ENCODE peak calls at places on chromosomes 7 and 10, in eight cellular contexts. M is progenitor cell of endocrine pancreas; Z is naive thymus-derived CD4-positive, alpha-beta T cell; H is NCI-H1417; D is Right ventricle myocardium superior; N is stimulated activated CD8-positive, alpha-beta memory T cell treated with anti-CD3 and anti-CD28 coated beads, Interleukin-4, amount 100 ng/mL, for 48 hours; P is transverse colon; X is GM23248. R is an unnamed sample.

GRCh38 chr7:14734839-14735321 is 167.7 kb downstream of the DGKB start:
- DNase-seq in N (no peak), Z (no peak), X (no peak), M (peak; percentile 11), D (no peak), H (no peak), P (no peak), R (no peak)

GRCh38 chr7:151876112-151876898 is 610 bp downstream of the PRKAG2 start:
- DNase-seq in X (peak; percentile 40), D (peak; percentile 92), N (peak; percentile 76), Z (peak; percentile 73), P (peak; percentile 86), H (peak; percentile 82), M (peak; percentile 53), R (no peak)

GRCh38 chr10:47458466-47459154 is 25.3 kb downstream of the ANXA8 start:
- DNase-seq in Z (no peak), N (no peak), D (no peak), P (no peak), M (no peak), X (peak; percentile 90), H (no peak), R (peak; percentile 78)

GRCh38 chr7:23076774-23077173 is 28.8 kb upstream of the KLHL7 start:
- DNase-seq in D (no peak), Z (no peak), M (no peak), X (no peak), N (no peak), P (no peak), H (no peak), R (no peak)

GRCh38 chr10:86041116-86041515 is 325.5 kb downstream of the GRID1 start:
- DNase-seq in M (no peak), H (no peak), N (no peak), P (no peak), D (no peak), X (no peak), Z (no peak), R (no peak)

GRCh38 chr10:36880898-36881297 is 244.5 kb upstream of the ANKRD30A start:
- DNase-seq in D (no peak), X (peak; percentile 65), N (no peak), Z (no peak), H (no peak), P (no peak), M (no peak), R (peak; percentile 35)

GRCh38 chr7:90973146-90973545 is 291.1 kb upstream of the FZD1 start:
- DNase-seq in N (no peak), M (no peak), H (no peak), D (no peak), Z (no peak), P (no peak), X (peak; percentile 46), R (peak; percentile 3)

GRCh38 chr7:133510326-133511055 is 257.6 kb downstream of the EXOC4 start:
- DNase-seq in N (no peak), Z (no peak), M (no peak), P (no peak), X (peak; percentile 24), D (no peak), H (no peak), R (no peak)

GRCh38 chr7:130912910-130913720 is 179.1 kb upstream of the KLF14 start:
- DNase-seq in H (no peak), X (peak; percentile 99), Z (peak; percentile 78), N (peak; percentile 85), D (peak; percentile 70), M (no peak), P (peak; percentile 79), R (peak; percentile 100)

GRCh38 chr7:97133166-97133565 is 15.7 kb downstream of the SDHAF3 start:
- DNase-seq in Z (no peak), D (no peak), P (no peak), N (no peak), H (no peak), X (no peak), M (no peak), R (no peak)

GRCh38 chr10:120945801-120946302 is 94.7 kb downstream of the WDR11 start:
- DNase-seq in Z (no peak), X (peak; percentile 27), M (no peak), N (no peak), H (no peak), D (peak; percentile 59), P (peak; percentile 25), R (no peak)

GRCh38 chr10:5910323-5911100 is 20.5 kb downstream of the FBH1 start:
- DNase-seq in H (no peak), N (no peak), Z (no peak), D (no peak), M (no peak), P (no peak), X (no peak), R (no peak)

GRCh38 chr7:91940171-91940570 is 491 bp upstream of the AKAP9 start:
- DNase-seq in D (no peak), H (no peak), X (peak; percentile 55), P (peak; percentile 19), N (peak; percentile 49), M (no peak), Z (peak; percentile 45), R (no peak)

GRCh38 chr10:124744688-124745055 is 494 bp upstream of the FAM53B start:
- DNase-seq in Z (no peak), M (no peak), P (no peak), N (no peak), D (no peak), H (no peak), X (peak; percentile 76), R (peak; percentile 63)

GRCh38 chr7:2514473-2515423 is 4.8 kb upstream of the LFNG start:
- DNase-seq in M (no peak), D (no peak), N (no peak), H (no peak), Z (no peak), X (no peak), P (no peak), R (no peak)

GRCh38 chr7:106793015-106793651 is 71.9 kb upstream of the PIK3CG start:
- DNase-seq in P (no peak), H (peak; percentile 33), X (peak; percentile 30), D (no peak), Z (peak; percentile 43), N (peak; percentile 45), M (no peak), R (no peak)

GRCh38 chr10:127194598-127194997 is 1.8 kb downstream of the INSYN2A start:
- DNase-seq in M (no peak), H (no peak), N (no peak), D (no peak), X (no peak), Z (no peak), P (no peak), R (no peak)

GRCh38 chr7:2157473-2158279 is 75.1 kb downstream of the MAD1L1 start:
- DNase-seq in X (peak; percentile 85), P (peak; percentile 73), Z (no peak), D (peak; percentile 45), M (no peak), H (peak; percentile 79), N (no peak), R (peak; percentile 80)

GRCh38 chr7:140972876-140973829 is 41.6 kb downstream of the MRPS33 start:
- DNase-seq in P (no peak), Z (no peak), X (no peak), H (no peak), D (no peak), M (no peak), N (no peak), R (no peak)

GRCh38 chr10:5481121-5481520 is 18.2 kb downstream of the CALML5 start:
- DNase-seq in X (no peak), D (no peak), M (no peak), Z (no peak), P (no peak), N (no peak), H (no peak), R (no peak)

GRCh38 chr7:522071-522937 is 2.7 kb upstream of the PDGFA start:
- DNase-seq in N (no peak), Z (peak; percentile 26), H (peak; percentile 61), D (peak; percentile 63), X (peak; percentile 60), M (peak; percentile 45), P (peak; percentile 65), R (no peak)

GRCh38 chr10:96619120-96619519 is 32.3 kb upstream of the TM9SF3 start:
- DNase-seq in D (peak; percentile 45), P (no peak), H (no peak), Z (no peak), N (no peak), M (no peak), X (no peak), R (no peak)

GRCh38 chr10:90775351-90776028 is 82.3 kb downstream of the HTR7 start:
- DNase-seq in P (peak; percentile 13), N (no peak), M (no peak), X (peak; percentile 61), D (no peak), H (no peak), Z (no peak), R (no peak)

GRCh38 chr7:517848-518629 is 1.6 kb downstream of the PDGFA start:
- DNase-seq in N (peak; percentile 51), P (peak; percentile 73), D (peak; percentile 81), X (peak; percentile 73), M (no peak), H (peak; percentile 33), Z (no peak), R (peak; percentile 62)

GRCh38 chr7:11951909-11952308 is 119.9 kb upstream of the THSD7A start:
- DNase-seq in H (no peak), M (no peak), P (no peak), Z (no peak), N (no peak), X (no peak), D (no peak), R (no peak)

GRCh38 chr10:75335983-75336382 is 65.6 kb downstream of the ZNF503 start:
- DNase-seq in H (no peak), N (no peak), P (no peak), D (no peak), X (no peak), Z (no peak), M (no peak), R (no peak)

GRCh38 chr7:119270644-119271043 is 1002.3 kb upstream of the KCND2 start:
- DNase-seq in D (no peak), X (no peak), Z (no peak), N (no peak), H (no peak), M (no peak), P (no peak), R (no peak)

GRCh38 chr10:63209703-63210102 is 76.6 kb downstream of the NRBF2 start:
- DNase-seq in H (no peak), Z (no peak), N (no peak), M (no peak), D (no peak), X (peak; percentile 46), P (no peak), R (no peak)

GRCh38 chr7:147070886-147071285 is 954.3 kb downstream of the CNTNAP2 start:
- DNase-seq in D (no peak), N (no peak), H (no peak), M (no peak), X (no peak), P (no peak), Z (no peak), R (no peak)

GRCh38 chr7:29017666-29018065 is 59.5 kb upstream of the TRIL start:
- DNase-seq in D (no peak), Z (no peak), N (no peak), X (peak; percentile 12), M (no peak), H (no peak), P (no peak), R (no peak)

GRCh38 chr10:92914478-92915066 is 66.3 kb downstream of the EXOC6 start:
- DNase-seq in M (peak; percentile 29), X (peak; percentile 66), H (peak; percentile 9), N (peak; percentile 66), Z (peak; percentile 27), D (no peak), P (peak; percentile 50), R (peak; percentile 51)

GRCh38 chr10:43234471-43235041 is 32.3 kb downstream of the RASGEF1A start:
- DNase-seq in D (peak; percentile 11), N (peak; percentile 19), H (no peak), M (no peak), P (no peak), X (no peak), Z (no peak), R (no peak)

GRCh38 chr10:42986618-42987017 is 90.3 kb upstream of the RET start:
- DNase-seq in D (no peak), X (no peak), H (no peak), N (no peak), P (no peak), Z (no peak), M (no peak), R (no peak)